ENCODE peak calls at places on chromosomes 4 and X, in seven cellular contexts. One of them, this sample, is unnamed.

GRCh38 chrX:1581132-1581531 is 10.3 kb upstream of the AKAP17A start:
- DNase-seq in SK-N-SH: peak
- DNase-seq in tibial nerve: no peak
- DNase-seq in suprapubic skin: no peak
- DNase-seq in upper lobe of left lung: no peak
- DNase-seq in H1: peak
- DNase-seq in A549: peak
- DNase-seq in this sample: no peak

GRCh38 chrX:24515447-24515846 is 50.4 kb downstream of the PDK3 start:
- DNase-seq in upper lobe of left lung: no peak
- DNase-seq in suprapubic skin: no peak
- DNase-seq in A549: peak
- DNase-seq in H1: no peak
- DNase-seq in tibial nerve: no peak
- DNase-seq in SK-N-SH: no peak
- DNase-seq in this sample: no peak

GRCh38 chrX:96722793-96723192 is 38.2 kb downstream of the DIAPH2 start:
- DNase-seq in upper lobe of left lung: no peak
- DNase-seq in A549: no peak
- DNase-seq in H1: no peak
- DNase-seq in SK-N-SH: no peak
- DNase-seq in suprapubic skin: no peak
- DNase-seq in tibial nerve: no peak
- DNase-seq in this sample: no peak

GRCh38 chr4:39450618-39451017 is 8.1 kb downstream of the RPL9 start:
- DNase-seq in A549: no peak
- DNase-seq in H1: no peak
- DNase-seq in suprapubic skin: no peak
- DNase-seq in tibial nerve: no peak
- DNase-seq in upper lobe of left lung: no peak
- DNase-seq in SK-N-SH: no peak
- DNase-seq in this sample: no peak

GRCh38 chr4:7705602-7706001 is 234.1 kb downstream of the AFAP1 start:
- DNase-seq in A549: no peak
- DNase-seq in SK-N-SH: no peak
- DNase-seq in tibial nerve: no peak
- DNase-seq in upper lobe of left lung: no peak
- DNase-seq in suprapubic skin: no peak
- DNase-seq in H1: no peak
- DNase-seq in this sample: no peak

GRCh38 chr4:63526251-63526650 is 883.0 kb downstream of the TECRL start:
- DNase-seq in upper lobe of left lung: no peak
- DNase-seq in A549: no peak
- DNase-seq in suprapubic skin: no peak
- DNase-seq in H1: no peak
- DNase-seq in tibial nerve: no peak
- DNase-seq in SK-N-SH: no peak
- DNase-seq in this sample: no peak

GRCh38 chrX:102339312-102340298 is 92.6 kb downstream of the NXF2 start:
- DNase-seq in suprapubic skin: peak
- DNase-seq in upper lobe of left lung: peak
- DNase-seq in H1: no peak
- DNase-seq in tibial nerve: no peak
- DNase-seq in SK-N-SH: no peak
- DNase-seq in A549: no peak
- DNase-seq in this sample: no peak

GRCh38 chr4:101355767-101356702 is 8.7 kb upstream of the PPP3CA start:
- DNase-seq in H1: no peak
- DNase-seq in suprapubic skin: no peak
- DNase-seq in upper lobe of left lung: no peak
- DNase-seq in SK-N-SH: no peak
- DNase-seq in A549: peak
- DNase-seq in tibial nerve: no peak
- DNase-seq in this sample: no peak

GRCh38 chr4:82833696-82834313 is 35.2 kb upstream of the SCD5 start:
- DNase-seq in tibial nerve: no peak
- DNase-seq in SK-N-SH: no peak
- DNase-seq in suprapubic skin: no peak
- DNase-seq in H1: no peak
- DNase-seq in A549: peak
- DNase-seq in upper lobe of left lung: no peak
- DNase-seq in this sample: no peak

GRCh38 chrX:48794993-48795501 is 6.8 kb upstream of the HDAC6 start:
- DNase-seq in upper lobe of left lung: peak
- DNase-seq in H1: no peak
- DNase-seq in A549: peak
- DNase-seq in SK-N-SH: no peak
- DNase-seq in tibial nerve: no peak
- DNase-seq in suprapubic skin: no peak
- DNase-seq in this sample: no peak

GRCh38 chr4:122796801-122797404 is 29.7 kb upstream of the FGF2 start:
- DNase-seq in upper lobe of left lung: no peak
- DNase-seq in tibial nerve: no peak
- DNase-seq in suprapubic skin: no peak
- DNase-seq in A549: no peak
- DNase-seq in SK-N-SH: no peak
- DNase-seq in H1: peak
- DNase-seq in this sample: no peak

GRCh38 chrX:118480172-118480571 is 15.4 kb upstream of the DOCK11 start:
- DNase-seq in suprapubic skin: no peak
- DNase-seq in upper lobe of left lung: no peak
- DNase-seq in SK-N-SH: no peak
- DNase-seq in tibial nerve: no peak
- DNase-seq in H1: no peak
- DNase-seq in A549: no peak
- DNase-seq in this sample: no peak

GRCh38 chr4:107997001-107997788 is 7.5 kb downstream of the HADH start:
- DNase-seq in upper lobe of left lung: no peak
- DNase-seq in tibial nerve: no peak
- DNase-seq in H1: no peak
- DNase-seq in A549: no peak
- DNase-seq in SK-N-SH: no peak
- DNase-seq in suprapubic skin: no peak
- DNase-seq in this sample: no peak

GRCh38 chr4:15755321-15755750 is 22.8 kb upstream of the CD38 start:
- DNase-seq in H1: no peak
- DNase-seq in tibial nerve: no peak
- DNase-seq in A549: no peak
- DNase-seq in upper lobe of left lung: no peak
- DNase-seq in suprapubic skin: no peak
- DNase-seq in SK-N-SH: no peak
- DNase-seq in this sample: no peak
- H3K4me3 ChIP-seq in H1: no peak
- H3K4me3 ChIP-seq in tibial nerve: no peak
- H3K4me3 ChIP-seq in A549: no peak
- H3K4me3 ChIP-seq in upper lobe of left lung: no peak
- H3K4me3 ChIP-seq in suprapubic skin: no peak
- H3K4me3 ChIP-seq in SK-N-SH: no peak
- H3K4me3 ChIP-seq in this sample: no peak

GRCh38 chr4:105894570-105895323 is 524 bp upstream of the NPNT start:
- DNase-seq in A549: no peak
- DNase-seq in upper lobe of left lung: no peak
- DNase-seq in SK-N-SH: no peak
- DNase-seq in suprapubic skin: no peak
- DNase-seq in H1: peak
- DNase-seq in tibial nerve: no peak
- DNase-seq in this sample: peak

GRCh38 chr4:105896461-105896939 is 1.2 kb downstream of the NPNT start:
- DNase-seq in H1: no peak
- DNase-seq in A549: no peak
- DNase-seq in SK-N-SH: no peak
- DNase-seq in tibial nerve: no peak
- DNase-seq in upper lobe of left lung: no peak
- DNase-seq in suprapubic skin: no peak
- DNase-seq in this sample: no peak

GRCh38 chr4:105896984-105897760 is 1.9 kb downstream of the NPNT start:
- DNase-seq in SK-N-SH: no peak
- DNase-seq in H1: no peak
- DNase-seq in suprapubic skin: no peak
- DNase-seq in A549: no peak
- DNase-seq in upper lobe of left lung: no peak
- DNase-seq in tibial nerve: no peak
- DNase-seq in this sample: no peak

GRCh38 chr4:105895324-105895608 is at the start of gene NPNT:
- DNase-seq in upper lobe of left lung: peak
- DNase-seq in A549: no peak
- DNase-seq in SK-N-SH: peak
- DNase-seq in H1: no peak
- DNase-seq in tibial nerve: no peak
- DNase-seq in suprapubic skin: no peak
- DNase-seq in this sample: no peak

DNA sequence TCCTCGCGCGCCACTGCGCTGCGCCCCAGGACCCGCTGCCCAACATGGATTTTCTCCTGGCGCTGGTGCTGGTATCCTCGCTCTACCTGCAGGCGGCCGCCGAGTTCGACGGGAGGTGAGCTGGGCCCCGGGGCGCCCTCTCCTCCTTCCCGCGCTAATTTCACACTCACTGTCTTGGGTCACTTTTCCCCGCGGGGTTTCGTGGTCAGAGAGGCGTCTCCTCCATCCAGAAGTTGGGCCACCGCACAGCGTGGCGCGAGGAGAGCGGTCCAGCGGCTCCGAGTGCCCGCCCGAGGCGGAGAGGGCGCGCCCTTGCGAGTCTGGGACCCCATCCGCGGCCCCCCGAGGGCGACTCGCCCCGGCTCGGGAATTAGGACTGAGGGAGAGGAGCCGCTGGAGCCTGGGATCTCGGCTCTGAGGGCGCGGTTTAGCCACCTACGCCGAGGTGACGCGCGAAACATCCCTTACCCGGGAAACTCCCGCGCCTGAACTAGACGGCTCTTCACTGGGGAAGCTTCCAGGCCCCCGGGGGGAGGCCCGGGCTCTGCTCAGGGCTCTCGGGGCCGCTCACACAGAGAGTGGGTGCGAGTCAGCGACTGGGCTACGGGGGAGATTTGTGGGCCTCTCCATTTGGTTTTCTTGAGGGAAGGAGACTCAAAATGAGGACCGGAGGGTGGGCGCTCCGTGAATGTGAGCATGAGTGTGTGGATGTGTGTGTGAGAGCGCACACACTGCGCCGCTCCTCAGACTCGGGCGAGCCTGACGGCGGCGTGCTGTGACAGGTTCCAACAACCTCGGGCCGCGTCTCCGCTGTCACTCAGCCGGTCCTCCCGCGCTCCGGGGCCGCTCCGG is 564 bp downstream of the NPNT start:
- DNase-seq in A549: no peak
- DNase-seq in tibial nerve: no peak
- DNase-seq in upper lobe of left lung: peak
- DNase-seq in SK-N-SH: peak
- DNase-seq in H1: peak
- DNase-seq in suprapubic skin: no peak
- DNase-seq in this sample: no peak
- TF ChIP-seq EP300 in A549: no peak
- TF ChIP-seq EP300 in tibial nerve: no peak
- TF ChIP-seq EP300 in upper lobe of left lung: no peak
- TF ChIP-seq EP300 in SK-N-SH: no peak
- TF ChIP-seq EP300 in H1: no peak
- TF ChIP-seq EP300 in suprapubic skin: no peak
- TF ChIP-seq EP300 in this sample: no peak

GRCh38 chr4:6109842-6110560 is 90.3 kb downstream of the JAKMIP1 start:
- DNase-seq in tibial nerve: no peak
- DNase-seq in A549: peak
- DNase-seq in suprapubic skin: peak
- DNase-seq in upper lobe of left lung: no peak
- DNase-seq in SK-N-SH: no peak
- DNase-seq in H1: peak
- DNase-seq in this sample: no peak
- TF ChIP-seq CTCF in tibial nerve: no peak
- TF ChIP-seq CTCF in A549: no peak
- TF ChIP-seq CTCF in suprapubic skin: no peak
- TF ChIP-seq CTCF in upper lobe of left lung: peak
- TF ChIP-seq CTCF in SK-N-SH: no peak
- TF ChIP-seq CTCF in H1: no peak
- TF ChIP-seq CTCF in this sample: no peak

GRCh38 chr4:74105656-74106275 is 6.8 kb upstream of the CXCL2 start:
- DNase-seq in A549: no peak
- DNase-seq in suprapubic skin: no peak
- DNase-seq in SK-N-SH: no peak
- DNase-seq in upper lobe of left lung: no peak
- DNase-seq in H1: no peak
- DNase-seq in tibial nerve: no peak
- DNase-seq in this sample: no peak
- H3K4me3 ChIP-seq in A549: no peak
- H3K4me3 ChIP-seq in suprapubic skin: no peak
- H3K4me3 ChIP-seq in SK-N-SH: no peak
- H3K4me3 ChIP-seq in upper lobe of left lung: no peak
- H3K4me3 ChIP-seq in H1: no peak
- H3K4me3 ChIP-seq in tibial nerve: no peak
- H3K4me3 ChIP-seq in this sample: no peak

GRCh38 chrX:154541896-154542722 is 4.5 kb downstream of the G6PD start:
- DNase-seq in SK-N-SH: no peak
- DNase-seq in suprapubic skin: no peak
- DNase-seq in H1: no peak
- DNase-seq in A549: peak
- DNase-seq in tibial nerve: peak
- DNase-seq in upper lobe of left lung: peak
- DNase-seq in this sample: peak
- TF ChIP-seq EP300 in SK-N-SH: no peak
- TF ChIP-seq EP300 in suprapubic skin: no peak
- TF ChIP-seq EP300 in H1: no peak
- TF ChIP-seq EP300 in A549: peak
- TF ChIP-seq EP300 in tibial nerve: no peak
- TF ChIP-seq EP300 in upper lobe of left lung: no peak
- TF ChIP-seq EP300 in this sample: peak

GRCh38 chr4:118954246-118954645 is 65.6 kb downstream of the SYNPO2 start:
- DNase-seq in suprapubic skin: no peak
- DNase-seq in upper lobe of left lung: no peak
- DNase-seq in A549: peak
- DNase-seq in tibial nerve: no peak
- DNase-seq in SK-N-SH: no peak
- DNase-seq in H1: no peak
- DNase-seq in this sample: no peak
- TF ChIP-seq CTCF in suprapubic skin: no peak
- TF ChIP-seq CTCF in upper lobe of left lung: no peak
- TF ChIP-seq CTCF in A549: peak
- TF ChIP-seq CTCF in tibial nerve: no peak
- TF ChIP-seq CTCF in SK-N-SH: peak
- TF ChIP-seq CTCF in H1: no peak
- TF ChIP-seq CTCF in this sample: no peak

GRCh38 chrX:18985186-18985435 is 1.2 kb upstream of the PHKA2 start:
- DNase-seq in suprapubic skin: no peak
- DNase-seq in upper lobe of left lung: no peak
- DNase-seq in H1: no peak
- DNase-seq in SK-N-SH: no peak
- DNase-seq in A549: no peak
- DNase-seq in tibial nerve: no peak
- DNase-seq in this sample: no peak
- H3K4me3 ChIP-seq in suprapubic skin: peak
- H3K4me3 ChIP-seq in upper lobe of left lung: peak
- H3K4me3 ChIP-seq in H1: peak
- H3K4me3 ChIP-seq in SK-N-SH: peak
- H3K4me3 ChIP-seq in A549: peak
- H3K4me3 ChIP-seq in tibial nerve: peak
- H3K4me3 ChIP-seq in this sample: peak